ENCODE peak calls at places on chromosomes 16 and 17, in seven cellular contexts. I is stimulated activated CD4-positive, alpha-beta T cell treated with anti-CD3 and anti-CD28 coated beads, Interleukin-2, amount 100 ng/mL, for 24 hours; H is mucosa of gallbladder; U is C1 segment of cervical spinal cord; E is IMR-90; B is esophagus squamous epithelium; C is HL-60. G is an unnamed sample.

GRCh38 chr16:2467301-2468141 is 3.6 kb upstream of the NTN3 start:
- DNase-seq in I (no peak), H (peak), U (peak), E (peak), B (no peak), C (no peak), G (no peak)

GRCh38 chr17:68377771-68378201 is 79.5 kb downstream of the WIPI1 start:
- DNase-seq in I (no peak), H (no peak), U (no peak), E (no peak), B (no peak), C (no peak), G (no peak)

GRCh38 chr16:28317040-28317880 is 24.9 kb downstream of the SBK1 start:
- DNase-seq in I (peak), H (peak), U (peak), E (peak), B (no peak), C (no peak), G (peak)

GRCh38 chr17:51120357-51120738 is 320 bp downstream of the SPAG9 start:
- DNase-seq in I (peak), H (no peak), U (no peak), E (peak), B (no peak), C (peak), G (no peak)

GRCh38 chr17:45816966-45817365 is 27.7 kb upstream of the SPPL2C start:
- DNase-seq in I (no peak), H (no peak), U (no peak), E (no peak), B (no peak), C (no peak), G (no peak)

GRCh38 chr16:23595246-23595950 is 718 bp downstream of the NDUFAB1 start:
- DNase-seq in I (no peak), H (no peak), U (no peak), E (no peak), B (no peak), C (no peak), G (no peak)

GRCh38 chr16:30004811-30005242 is 6.0 kb downstream of the DOC2A start:
- DNase-seq in I (no peak), H (no peak), U (no peak), E (no peak), B (no peak), C (no peak), G (no peak)

GRCh38 chr16:22318690-22319358 is 21.6 kb downstream of the POLR3E start:
- DNase-seq in I (peak), H (no peak), U (no peak), E (peak), B (no peak), C (no peak), G (peak)

GRCh38 chr17:50206604-50207293 is 5.3 kb upstream of the COL1A1 start:
- DNase-seq in I (no peak), H (peak), U (no peak), E (peak), B (no peak), C (no peak), G (no peak)

GRCh38 chr17:81315885-81316391 is 20.8 kb upstream of the SLC38A10 start:
- DNase-seq in I (no peak), H (no peak), U (no peak), E (no peak), B (no peak), C (no peak), G (no peak)

GRCh38 chr16:61993076-61993475 is 43.2 kb downstream of the CDH8 start:
- DNase-seq in I (no peak), H (no peak), U (no peak), E (no peak), B (no peak), C (no peak), G (no peak)

GRCh38 chr16:80985611-80986010 is 21.1 kb downstream of the CMC2 start:
- DNase-seq in I (no peak), H (no peak), U (no peak), E (no peak), B (no peak), C (no peak), G (no peak)

GRCh38 chr17:3965123-3965800 is 1.0 kb upstream of the ATP2A3 start:
- DNase-seq in I (peak), H (peak), U (no peak), E (no peak), B (peak), C (no peak), G (peak)

GRCh38 chr16:80852261-80852872 is 48.0 kb upstream of the CDYL2 start:
- DNase-seq in I (no peak), H (no peak), U (no peak), E (peak), B (no peak), C (no peak), G (no peak)

GRCh38 chr16:6018848-6019489 is 921.4 kb upstream of the EEF2KMT start:
- DNase-seq in I (no peak), H (no peak), U (no peak), E (no peak), B (no peak), C (no peak), G (no peak)

GRCh38 chr16:84281077-84281476 is 13.6 kb upstream of the WFDC1 start:
- DNase-seq in I (no peak), H (no peak), U (no peak), E (peak), B (no peak), C (no peak), G (no peak)

GRCh38 chr16:81440888-81441663 is 3.5 kb upstream of the CMIP start:
- DNase-seq in I (no peak), H (no peak), U (no peak), E (no peak), B (no peak), C (no peak), G (no peak)

GRCh38 chr16:81526199-81526598 is 81.6 kb downstream of the CMIP start:
- DNase-seq in I (no peak), H (no peak), U (no peak), E (peak), B (no peak), C (no peak), G (no peak)

GRCh38 chr16:10558746-10559641 is 21.4 kb downstream of the EMP2 start:
- DNase-seq in I (no peak), H (peak), U (peak), E (no peak), B (no peak), C (no peak), G (no peak)

GRCh38 chr17:55285340-55286301 is 20.9 kb downstream of the HLF start:
- DNase-seq in I (no peak), H (peak), U (peak), E (peak), B (no peak), C (no peak), G (no peak)

GRCh38 chr16:70694088-70694487 is 8.2 kb upstream of the MTSS2 start:
- DNase-seq in I (no peak), H (no peak), U (no peak), E (peak), B (no peak), C (no peak), G (no peak)

GRCh38 chr16:84312783-84313382 is 18.2 kb downstream of the WFDC1 start:
- DNase-seq in I (no peak), H (peak), U (no peak), E (no peak), B (no peak), C (no peak), G (no peak)

GRCh38 chr17:63989622-63990345 is 8.4 kb upstream of the PRR29 start:
- DNase-seq in I (no peak), H (no peak), U (no peak), E (no peak), B (no peak), C (no peak), G (no peak)

GRCh38 chr17:56358651-56359050 is 205.4 kb downstream of the ANKFN1 start:
- DNase-seq in I (no peak), H (no peak), U (no peak), E (peak), B (no peak), C (no peak), G (no peak)

GRCh38 chr16:66901626-66902025 is 17.1 kb downstream of the CDH16 start:
- DNase-seq in I (no peak), H (no peak), U (no peak), E (no peak), B (no peak), C (no peak), G (no peak)

GRCh38 chr17:39828443-39828842 is 35.7 kb downstream of the IKZF3 start:
- DNase-seq in I (no peak), H (no peak), U (no peak), E (no peak), B (no peak), C (no peak), G (no peak)

GRCh38 chr17:19019041-19019941 is 14.7 kb upstream of the FAM83G start:
- DNase-seq in I (no peak), H (no peak), U (no peak), E (no peak), B (no peak), C (no peak), G (no peak)

GRCh38 chr17:549197-550040 is 165.2 kb downstream of the VPS53 start:
- DNase-seq in I (no peak), H (no peak), U (no peak), E (peak), B (no peak), C (no peak), G (no peak)

GRCh38 chr17:67759355-67760171 is 41.8 kb downstream of the NOL11 start:
- DNase-seq in I (no peak), H (no peak), U (no peak), E (peak), B (no peak), C (no peak), G (no peak)

GRCh38 chr17:51166198-51166986 is at the start of gene NME2:
- DNase-seq in I (peak), H (peak), U (peak), E (peak), B (peak), C (peak), G (peak)

GRCh38 chr16:11530171-11530940 is 56.4 kb downstream of the LITAF start:
- DNase-seq in I (no peak), H (no peak), U (no peak), E (peak), B (no peak), C (no peak), G (no peak)

GRCh38 chr16:89700649-89701424 is 668 bp downstream of the SPATA2L start:
- DNase-seq in I (peak), H (peak), U (no peak), E (peak), B (no peak), C (no peak), G (peak)

GRCh38 chr17:45893725-45894021 is 681 bp upstream of the MAPT start:
- DNase-seq in I (no peak), H (no peak), U (no peak), E (no peak), B (no peak), C (no peak), G (no peak)

GRCh38 chr16:566475-567361 is at the start of gene NHLRC4:
- DNase-seq in I (peak), H (peak), U (no peak), E (peak), B (no peak), C (peak), G (peak)

GRCh38 chr17:80959330-80960036 is 32.2 kb upstream of the CHMP6 start:
- DNase-seq in I (no peak), H (peak), U (peak), E (peak), B (no peak), C (no peak), G (no peak)

GRCh38 chr16:54986404-54986803 is 55.7 kb downstream of the IRX5 start:
- DNase-seq in I (no peak), H (no peak), U (peak), E (no peak), B (no peak), C (no peak), G (no peak)

GRCh38 chr16:29843942-29844341 is 19.1 kb downstream of the CDIPT start:
- DNase-seq in I (no peak), H (no peak), U (no peak), E (no peak), B (no peak), C (no peak), G (no peak)

GRCh38 chr17:37570527-37571093 is 38.6 kb downstream of the SYNRG start:
- DNase-seq in I (peak), H (no peak), U (no peak), E (peak), B (no peak), C (peak), G (no peak)

G was measured in activated T-helper 2 cell treated with anti-CD3 and anti-CD28 coated beads, Interferon-gamma antibody, Interleukin-2, Interleukin-4, amounts not matched to agents 10 μg/mL and 5 μg/mL and 100 μg/mL, durations not matched to agents 14 hours and 24 hours and 36 hours.